ENCODE peak calls at places on chromosomes 13 and 19, in nine cellular contexts. H is cardiac muscle cell, V is HCT116, X is lower leg skin, B is fibroblast of lung, W is nucleus accumbens, N is GM03348, G is non-pigmented ciliary epithelial cell, C is Caco-2. S is an unnamed sample.

GRCh38 chr19:4016903-4017638 is 9.5 kb downstream of the PIAS4 start:
- DNase-seq in H (no peak), V (no peak), X (no peak), B (no peak), W (no peak), N (no peak), G (no peak), C (no peak), S (no peak)

GRCh38 chr13:107211073-107211472 is 643.1 kb upstream of the ARGLU1 start:
- DNase-seq in H (peak), V (peak), X (peak), B (peak), W (peak), N (peak), G (peak), C (peak), S (peak)

GRCh38 chr13:41465215-41465907 is 8.0 kb downstream of the RGCC start:
- DNase-seq in H (no peak), V (no peak), X (peak), B (peak), W (no peak), N (peak), G (peak), C (no peak), S (no peak)

GRCh38 chr19:29489182-29489951 is 36.4 kb upstream of the VSTM2B start:
- DNase-seq in H (no peak), V (no peak), X (no peak), B (no peak), W (no peak), N (peak), G (no peak), C (no peak), S (no peak)

GRCh38 chr19:2547033-2547680 is 71.2 kb downstream of the GADD45B start:
- DNase-seq in H (no peak), V (no peak), X (no peak), B (no peak), W (no peak), N (no peak), G (no peak), C (no peak), S (no peak)

GRCh38 chr13:25177012-25177411 is 4.9 kb upstream of the AMER2 start:
- DNase-seq in H (no peak), V (no peak), X (no peak), B (no peak), W (peak), N (no peak), G (no peak), C (no peak), S (peak)

GRCh38 chr13:68676513-68677115 is 1431.0 kb upstream of the ATXN8OS start:
- DNase-seq in H (no peak), V (no peak), X (no peak), B (peak), W (no peak), N (no peak), G (no peak), C (no peak), S (no peak)

GRCh38 chr13:44160549-44161278 is 212.9 kb upstream of the SERP2 start:
- DNase-seq in H (no peak), V (no peak), X (no peak), B (no peak), W (no peak), N (no peak), G (no peak), C (no peak), S (no peak)

GRCh38 chr19:8320564-8321066 is 560 bp downstream of the NDUFA7 start:
- DNase-seq in H (peak), V (no peak), X (no peak), B (no peak), W (no peak), N (no peak), G (no peak), C (no peak), S (no peak)

GRCh38 chr13:113650275-113650674 is 7.7 kb downstream of the ATP4B start:
- DNase-seq in H (no peak), V (no peak), X (no peak), B (no peak), W (no peak), N (no peak), G (no peak), C (peak), S (no peak)

GRCh38 chr19:33872445-33873320 is 76.0 kb downstream of the KCTD15 start:
- DNase-seq in H (no peak), V (no peak), X (no peak), B (no peak), W (no peak), N (no peak), G (no peak), C (no peak), S (no peak)

GRCh38 chr13:72180253-72180952 is 313.4 kb upstream of the DACH1 start:
- DNase-seq in H (no peak), V (no peak), X (no peak), B (peak), W (no peak), N (no peak), G (peak), C (no peak), S (no peak)

GRCh38 chr19:9547870-9548269 is 9.4 kb upstream of the ZNF426 start:
- DNase-seq in H (no peak), V (no peak), X (no peak), B (no peak), W (no peak), N (no peak), G (no peak), C (no peak), S (no peak)

GRCh38 chr19:41095703-41096102 is 7.5 kb downstream of the CYP2A13 start:
- DNase-seq in H (no peak), V (no peak), X (no peak), B (no peak), W (no peak), N (no peak), G (no peak), C (no peak), S (no peak)

GRCh38 chr13:39452834-39453233 is 150.2 kb downstream of the LHFPL6 start:
- DNase-seq in H (peak), V (no peak), X (no peak), B (no peak), W (no peak), N (no peak), G (no peak), C (no peak), S (no peak)

GRCh38 chr13:108494991-108495661 is 134.3 kb upstream of the MYO16 start:
- DNase-seq in H (no peak), V (no peak), X (no peak), B (no peak), W (no peak), N (peak), G (no peak), C (no peak), S (no peak)

GRCh38 chr13:97386832-97387486 is 47.0 kb upstream of the RAP2A start:
- DNase-seq in H (no peak), V (no peak), X (no peak), B (peak), W (no peak), N (no peak), G (no peak), C (no peak), S (peak)

GRCh38 chr13:90846956-90847355 is 500.5 kb upstream of the MIR17HG start:
- DNase-seq in H (no peak), V (no peak), X (no peak), B (no peak), W (no peak), N (no peak), G (no peak), C (no peak), S (no peak)

GRCh38 chr19:4108767-4109625 is 14.9 kb downstream of the MAP2K2 start:
- DNase-seq in H (no peak), V (no peak), X (no peak), B (no peak), W (no peak), N (no peak), G (no peak), C (no peak), S (no peak)

GRCh38 chr13:113371061-113371460 is 7.1 kb upstream of the GRTP1 start:
- DNase-seq in H (no peak), V (no peak), X (no peak), B (no peak), W (no peak), N (no peak), G (no peak), C (no peak), S (no peak)

GRCh38 chr19:53612762-53613526 is 18.9 kb upstream of the DPRX start:
- DNase-seq in H (no peak), V (no peak), X (no peak), B (no peak), W (no peak), N (no peak), G (no peak), C (peak), S (no peak)

GRCh38 chr19:35718345-35719041 is 690 bp downstream of the KMT2B start:
- DNase-seq in H (peak), V (no peak), X (no peak), B (peak), W (no peak), N (peak), G (no peak), C (no peak), S (peak)

GRCh38 chr19:16449330-16449961 is 22.3 kb downstream of the EPS15L1 start:
- DNase-seq in H (no peak), V (no peak), X (no peak), B (peak), W (no peak), N (no peak), G (no peak), C (no peak), S (no peak)

GRCh38 chr13:113143466-113144254 is 14.8 kb upstream of the PROZ start:
- DNase-seq in H (no peak), V (no peak), X (no peak), B (no peak), W (no peak), N (no peak), G (no peak), C (no peak), S (no peak)

GRCh38 chr19:13060233-13060963 is 42.3 kb downstream of the LYL1 start:
- DNase-seq in H (no peak), V (no peak), X (no peak), B (peak), W (peak), N (peak), G (no peak), C (no peak), S (peak)

GRCh38 chr13:88552966-88553365 is 881.8 kb downstream of the SLITRK5 start:
- DNase-seq in H (no peak), V (no peak), X (no peak), B (no peak), W (no peak), N (no peak), G (no peak), C (no peak), S (no peak)